ENCODE peak calls at places on chromosomes 11 and 22, in eight cellular contexts. One of them, this sample, is unnamed.
A peak's percentile ranks its signal among the peaks of the same experiment; 100 is the strongest.

GRCh38 chr22:23714596-23715588 is 24.1 kb downstream of the RGL4 start:
- DNase-seq in DMS153: no peak
- DNase-seq in cardiac muscle cell: no peak
- DNase-seq in NCI-H345: no peak
- DNase-seq in EL: no peak
- DNase-seq in activated T-cell treated with anti-CD3 and anti-CD28 coated beads for 1 hour: no peak
- DNase-seq in putamen: no peak
- DNase-seq in T-helper 2 cell: no peak
- DNase-seq in this sample: no peak

GRCh38 chr11:111748035-111748804 is 18.0 kb downstream of the PPP2R1B start:
- DNase-seq in DMS153: no peak
- DNase-seq in cardiac muscle cell: no peak
- DNase-seq in NCI-H345: no peak
- DNase-seq in EL: no peak
- DNase-seq in activated T-cell treated with anti-CD3 and anti-CD28 coated beads for 1 hour: no peak
- DNase-seq in putamen: no peak
- DNase-seq in T-helper 2 cell: no peak
- DNase-seq in this sample: no peak

GRCh38 chr11:43197357-43197756 is 114.4 kb upstream of the API5 start:
- DNase-seq in DMS153: no peak
- DNase-seq in cardiac muscle cell: no peak
- DNase-seq in NCI-H345: no peak
- DNase-seq in EL: no peak
- DNase-seq in activated T-cell treated with anti-CD3 and anti-CD28 coated beads for 1 hour: no peak
- DNase-seq in putamen: no peak
- DNase-seq in T-helper 2 cell: no peak
- DNase-seq in this sample: no peak

GRCh38 chr11:15889972-15890371 is 466.4 kb downstream of the SOX6 start:
- DNase-seq in DMS153: no peak
- DNase-seq in cardiac muscle cell: no peak
- DNase-seq in NCI-H345: no peak
- DNase-seq in EL: peak; percentile 45
- DNase-seq in activated T-cell treated with anti-CD3 and anti-CD28 coated beads for 1 hour: no peak
- DNase-seq in putamen: no peak
- DNase-seq in T-helper 2 cell: no peak
- DNase-seq in this sample: no peak

GRCh38 chr11:126842038-126842437 is 158.5 kb downstream of the KIRREL3 start:
- DNase-seq in DMS153: no peak
- DNase-seq in cardiac muscle cell: no peak
- DNase-seq in NCI-H345: no peak
- DNase-seq in EL: no peak
- DNase-seq in activated T-cell treated with anti-CD3 and anti-CD28 coated beads for 1 hour: no peak
- DNase-seq in putamen: no peak
- DNase-seq in T-helper 2 cell: no peak
- DNase-seq in this sample: no peak

GRCh38 chr11:74691755-74692154 is 39.5 kb downstream of the CHRDL2 start:
- DNase-seq in DMS153: no peak
- DNase-seq in cardiac muscle cell: no peak
- DNase-seq in NCI-H345: no peak
- DNase-seq in EL: no peak
- DNase-seq in activated T-cell treated with anti-CD3 and anti-CD28 coated beads for 1 hour: no peak
- DNase-seq in putamen: no peak
- DNase-seq in T-helper 2 cell: peak; percentile 6
- DNase-seq in this sample: no peak

GRCh38 chr11:90148900-90149299 is 14.4 kb downstream of the NAALAD2 start:
- DNase-seq in DMS153: no peak
- DNase-seq in cardiac muscle cell: no peak
- DNase-seq in NCI-H345: no peak
- DNase-seq in EL: no peak
- DNase-seq in activated T-cell treated with anti-CD3 and anti-CD28 coated beads for 1 hour: no peak
- DNase-seq in putamen: no peak
- DNase-seq in T-helper 2 cell: no peak
- DNase-seq in this sample: no peak

GRCh38 chr22:20972014-20972797 is 5.2 kb downstream of the AIFM3 start:
- DNase-seq in DMS153: no peak
- DNase-seq in cardiac muscle cell: no peak
- DNase-seq in NCI-H345: no peak
- DNase-seq in EL: peak; percentile 30
- DNase-seq in activated T-cell treated with anti-CD3 and anti-CD28 coated beads for 1 hour: no peak
- DNase-seq in putamen: no peak
- DNase-seq in T-helper 2 cell: no peak
- DNase-seq in this sample: no peak

GRCh38 chr11:65524747-65525658 is at the start of gene SCYL1:
- DNase-seq in DMS153: no peak
- DNase-seq in cardiac muscle cell: peak; percentile 88
- DNase-seq in NCI-H345: peak; percentile 64
- DNase-seq in EL: peak; percentile 74
- DNase-seq in activated T-cell treated with anti-CD3 and anti-CD28 coated beads for 1 hour: peak; percentile 79
- DNase-seq in putamen: peak; percentile 88
- DNase-seq in T-helper 2 cell: peak; percentile 76
- DNase-seq in this sample: peak; percentile 86

GRCh38 chr11:26792956-26793355 is 71.1 kb upstream of the SLC5A12 start:
- DNase-seq in DMS153: no peak
- DNase-seq in cardiac muscle cell: no peak
- DNase-seq in NCI-H345: no peak
- DNase-seq in EL: no peak
- DNase-seq in activated T-cell treated with anti-CD3 and anti-CD28 coated beads for 1 hour: no peak
- DNase-seq in putamen: no peak
- DNase-seq in T-helper 2 cell: no peak
- DNase-seq in this sample: no peak

GRCh38 chr11:75040167-75040770 is 51.5 kb downstream of the NEU3 start:
- DNase-seq in DMS153: no peak
- DNase-seq in cardiac muscle cell: no peak
- DNase-seq in NCI-H345: no peak
- DNase-seq in EL: no peak
- DNase-seq in activated T-cell treated with anti-CD3 and anti-CD28 coated beads for 1 hour: no peak
- DNase-seq in putamen: no peak
- DNase-seq in T-helper 2 cell: no peak
- DNase-seq in this sample: no peak

GRCh38 chr11:130471731-130472433 is 23.4 kb downstream of the ADAMTS15 start:
- DNase-seq in DMS153: no peak
- DNase-seq in cardiac muscle cell: no peak
- DNase-seq in NCI-H345: no peak
- DNase-seq in EL: no peak
- DNase-seq in activated T-cell treated with anti-CD3 and anti-CD28 coated beads for 1 hour: no peak
- DNase-seq in putamen: no peak
- DNase-seq in T-helper 2 cell: no peak
- DNase-seq in this sample: no peak

GRCh38 chr11:61885784-61886580 is 5.4 kb downstream of the FADS3 start:
- DNase-seq in DMS153: no peak
- DNase-seq in cardiac muscle cell: no peak
- DNase-seq in NCI-H345: no peak
- DNase-seq in EL: no peak
- DNase-seq in activated T-cell treated with anti-CD3 and anti-CD28 coated beads for 1 hour: no peak
- DNase-seq in putamen: no peak
- DNase-seq in T-helper 2 cell: no peak
- DNase-seq in this sample: no peak

GRCh38 chr11:87150936-87151335 is 113.2 kb downstream of the TMEM135 start:
- DNase-seq in DMS153: no peak
- DNase-seq in cardiac muscle cell: no peak
- DNase-seq in NCI-H345: no peak
- DNase-seq in EL: no peak
- DNase-seq in activated T-cell treated with anti-CD3 and anti-CD28 coated beads for 1 hour: no peak
- DNase-seq in putamen: no peak
- DNase-seq in T-helper 2 cell: no peak
- DNase-seq in this sample: no peak

GRCh38 chr11:72576661-72577060 is 97.6 kb downstream of the PDE2A start:
- DNase-seq in DMS153: no peak
- DNase-seq in cardiac muscle cell: no peak
- DNase-seq in NCI-H345: no peak
- DNase-seq in EL: no peak
- DNase-seq in activated T-cell treated with anti-CD3 and anti-CD28 coated beads for 1 hour: no peak
- DNase-seq in putamen: no peak
- DNase-seq in T-helper 2 cell: no peak
- DNase-seq in this sample: no peak

GRCh38 chr11:117923773-117924172 is 5.4 kb downstream of the TMPRSS13 start:
- DNase-seq in DMS153: no peak
- DNase-seq in cardiac muscle cell: no peak
- DNase-seq in NCI-H345: no peak
- DNase-seq in EL: no peak
- DNase-seq in activated T-cell treated with anti-CD3 and anti-CD28 coated beads for 1 hour: no peak
- DNase-seq in putamen: no peak
- DNase-seq in T-helper 2 cell: no peak
- DNase-seq in this sample: no peak

GRCh38 chr11:109304159-109304558 is 117.8 kb upstream of the C11orf87 start:
- DNase-seq in DMS153: peak; percentile 26
- DNase-seq in cardiac muscle cell: no peak
- DNase-seq in NCI-H345: no peak
- DNase-seq in EL: peak; percentile 58
- DNase-seq in activated T-cell treated with anti-CD3 and anti-CD28 coated beads for 1 hour: no peak
- DNase-seq in putamen: no peak
- DNase-seq in T-helper 2 cell: no peak
- DNase-seq in this sample: no peak

GRCh38 chr11:76658231-76658630 is 12.3 kb downstream of the LRRC32 start:
- DNase-seq in DMS153: no peak
- DNase-seq in cardiac muscle cell: no peak
- DNase-seq in NCI-H345: no peak
- DNase-seq in EL: no peak
- DNase-seq in activated T-cell treated with anti-CD3 and anti-CD28 coated beads for 1 hour: no peak
- DNase-seq in putamen: no peak
- DNase-seq in T-helper 2 cell: no peak
- DNase-seq in this sample: peak; percentile 12

GRCh38 chr22:30001459-30001858 is 78.8 kb upstream of the HORMAD2 start:
- DNase-seq in DMS153: no peak
- DNase-seq in cardiac muscle cell: no peak
- DNase-seq in NCI-H345: no peak
- DNase-seq in EL: no peak
- DNase-seq in activated T-cell treated with anti-CD3 and anti-CD28 coated beads for 1 hour: no peak
- DNase-seq in putamen: no peak
- DNase-seq in T-helper 2 cell: no peak
- DNase-seq in this sample: no peak

GRCh38 chr11:44634401-44635281 is 69.2 kb downstream of the CD82 start:
- DNase-seq in DMS153: peak; percentile 24
- DNase-seq in cardiac muscle cell: peak; percentile 54
- DNase-seq in NCI-H345: peak; percentile 86
- DNase-seq in EL: peak; percentile 67
- DNase-seq in activated T-cell treated with anti-CD3 and anti-CD28 coated beads for 1 hour: no peak
- DNase-seq in putamen: peak; percentile 89
- DNase-seq in T-helper 2 cell: no peak
- DNase-seq in this sample: no peak

GRCh38 chr11:118887219-118887618 is 3.5 kb downstream of the CXCR5 start:
- DNase-seq in DMS153: no peak
- DNase-seq in cardiac muscle cell: no peak
- DNase-seq in NCI-H345: no peak
- DNase-seq in EL: no peak
- DNase-seq in activated T-cell treated with anti-CD3 and anti-CD28 coated beads for 1 hour: no peak
- DNase-seq in putamen: no peak
- DNase-seq in T-helper 2 cell: no peak
- DNase-seq in this sample: no peak

GRCh38 chr22:36442506-36443197 is 38.8 kb downstream of the TXN2 start:
- DNase-seq in DMS153: no peak
- DNase-seq in cardiac muscle cell: no peak
- DNase-seq in NCI-H345: peak; percentile 29
- DNase-seq in EL: no peak
- DNase-seq in activated T-cell treated with anti-CD3 and anti-CD28 coated beads for 1 hour: no peak
- DNase-seq in putamen: no peak
- DNase-seq in T-helper 2 cell: no peak
- DNase-seq in this sample: no peak

GRCh38 chr22:24325105-24325757 is 54.6 kb downstream of the SPECC1L start:
- DNase-seq in DMS153: peak; percentile 45
- DNase-seq in cardiac muscle cell: peak; percentile 51
- DNase-seq in NCI-H345: no peak
- DNase-seq in EL: peak; percentile 86
- DNase-seq in activated T-cell treated with anti-CD3 and anti-CD28 coated beads for 1 hour: no peak
- DNase-seq in putamen: peak; percentile 50
- DNase-seq in T-helper 2 cell: peak; percentile 89
- DNase-seq in this sample: no peak

GRCh38 chr22:18012528-18012927 is 11.8 kb downstream of the MICAL3 start:
- DNase-seq in DMS153: no peak
- DNase-seq in cardiac muscle cell: no peak
- DNase-seq in NCI-H345: no peak
- DNase-seq in EL: peak; percentile 75
- DNase-seq in activated T-cell treated with anti-CD3 and anti-CD28 coated beads for 1 hour: no peak
- DNase-seq in putamen: no peak
- DNase-seq in T-helper 2 cell: no peak
- DNase-seq in this sample: no peak

GRCh38 chr22:19654338-19654922 is 59.9 kb upstream of the SEPTIN5 start:
- DNase-seq in DMS153: no peak
- DNase-seq in cardiac muscle cell: no peak
- DNase-seq in NCI-H345: no peak
- DNase-seq in EL: no peak
- DNase-seq in activated T-cell treated with anti-CD3 and anti-CD28 coated beads for 1 hour: no peak
- DNase-seq in putamen: no peak
- DNase-seq in T-helper 2 cell: no peak
- DNase-seq in this sample: no peak

GRCh38 chr22:19892249-19892879 is 37.7 kb upstream of the GNB1L start:
- DNase-seq in DMS153: no peak
- DNase-seq in cardiac muscle cell: no peak
- DNase-seq in NCI-H345: no peak
- DNase-seq in EL: no peak
- DNase-seq in activated T-cell treated with anti-CD3 and anti-CD28 coated beads for 1 hour: peak; percentile 35
- DNase-seq in putamen: peak; percentile 17
- DNase-seq in T-helper 2 cell: peak; percentile 80
- DNase-seq in this sample: peak; percentile 64

GRCh38 chr22:28930357-28931007 is 47.1 kb downstream of the ZNRF3 start:
- DNase-seq in DMS153: peak; percentile 21
- DNase-seq in cardiac muscle cell: no peak
- DNase-seq in NCI-H345: no peak
- DNase-seq in EL: no peak
- DNase-seq in activated T-cell treated with anti-CD3 and anti-CD28 coated beads for 1 hour: no peak
- DNase-seq in putamen: no peak
- DNase-seq in T-helper 2 cell: no peak
- DNase-seq in this sample: no peak

GRCh38 chr22:50697667-50698506 is 25.3 kb downstream of the SHANK3 start:
- DNase-seq in DMS153: no peak
- DNase-seq in cardiac muscle cell: peak; percentile 24
- DNase-seq in NCI-H345: no peak
- DNase-seq in EL: no peak
- DNase-seq in activated T-cell treated with anti-CD3 and anti-CD28 coated beads for 1 hour: no peak
- DNase-seq in putamen: no peak
- DNase-seq in T-helper 2 cell: no peak
- DNase-seq in this sample: no peak

GRCh38 chr11:26571861-26572654 is at the start of gene MUC15:
- DNase-seq in DMS153: no peak
- DNase-seq in cardiac muscle cell: no peak
- DNase-seq in NCI-H345: no peak
- DNase-seq in EL: no peak
- DNase-seq in activated T-cell treated with anti-CD3 and anti-CD28 coated beads for 1 hour: no peak
- DNase-seq in putamen: no peak
- DNase-seq in T-helper 2 cell: no peak
- DNase-seq in this sample: no peak

GRCh38 chr22:44331881-44332714 is 19.3 kb upstream of the SHISAL1 start:
- DNase-seq in DMS153: no peak
- DNase-seq in cardiac muscle cell: peak; percentile 80
- DNase-seq in NCI-H345: peak; percentile 14
- DNase-seq in EL: peak; percentile 29
- DNase-seq in activated T-cell treated with anti-CD3 and anti-CD28 coated beads for 1 hour: no peak
- DNase-seq in putamen: no peak
- DNase-seq in T-helper 2 cell: no peak
- DNase-seq in this sample: no peak

GRCh38 chr22:45208993-45209838 is 31.5 kb downstream of the KIAA0930 start:
- DNase-seq in DMS153: no peak
- DNase-seq in cardiac muscle cell: no peak
- DNase-seq in NCI-H345: no peak
- DNase-seq in EL: peak; percentile 81
- DNase-seq in activated T-cell treated with anti-CD3 and anti-CD28 coated beads for 1 hour: peak; percentile 6
- DNase-seq in putamen: peak; percentile 80
- DNase-seq in T-helper 2 cell: no peak
- DNase-seq in this sample: peak; percentile 15

GRCh38 chr11:107999759-108000455 is 8.8 kb upstream of the CUL5 start:
- DNase-seq in DMS153: peak; percentile 3
- DNase-seq in cardiac muscle cell: peak; percentile 84
- DNase-seq in NCI-H345: peak; percentile 15
- DNase-seq in EL: peak; percentile 47
- DNase-seq in activated T-cell treated with anti-CD3 and anti-CD28 coated beads for 1 hour: peak; percentile 2
- DNase-seq in putamen: no peak
- DNase-seq in T-helper 2 cell: peak; percentile 43
- DNase-seq in this sample: peak; percentile 34

This sample was measured in CD4-positive, alpha-beta T cell.